ENCODE peak calls at places on chromosomes 12 and 14, in ten cellular contexts. L is heart left ventricle, G is GM12878, E is ovary, C is adrenal gland, P is transverse colon, B is stomach, F is body of pancreas, R is uterus, W is thyroid gland. Z is an unnamed sample.

GRCh38 chr14:94138256-94138655 is 8.9 kb upstream of the IFI27L2 start:
- DNase-seq in F (no peak), C (no peak), B (no peak), W (no peak), R (no peak), E (no peak), G (no peak), P (no peak), L (no peak), Z (no peak)

GRCh38 chr12:31850268-31850667 is 108.9 kb upstream of the RESF1 start:
- DNase-seq in B (no peak), G (no peak), E (no peak), P (no peak), F (no peak), W (no peak), R (no peak), C (no peak), L (no peak), Z (no peak)

GRCh38 chr12:100311317-100311716 is 44.3 kb downstream of the SCYL2 start:
- DNase-seq in P (no peak), E (no peak), L (no peak), F (no peak), W (no peak), C (no peak), B (no peak), R (no peak), G (no peak), Z (no peak)

GRCh38 chr12:48118491-48118890 is 673 bp upstream of the PFKM start:
- DNase-seq in C (peak; percentile 11), L (no peak), R (no peak), P (no peak), B (no peak), E (no peak), W (peak; percentile 40), F (no peak), G (no peak), Z (no peak)

GRCh38 chr12:25089738-25090137 is 105.2 kb downstream of the DNAI7 start:
- DNase-seq in B (peak; percentile 41), L (no peak), R (no peak), P (no peak), W (peak; percentile 9), F (peak; percentile 55), G (no peak), C (no peak), E (no peak), Z (no peak)

GRCh38 chr14:44979740-44980346 is 17.9 kb downstream of the TOGARAM1 start:
- DNase-seq in G (no peak), R (peak; percentile 21), C (peak; percentile 68), L (peak; percentile 65), E (peak; percentile 48), B (peak; percentile 72), F (peak; percentile 25), W (peak; percentile 44), P (no peak), Z (no peak)

GRCh38 chr12:41034686-41035085 is 153.4 kb upstream of the PDZRN4 start:
- DNase-seq in P (no peak), C (no peak), B (no peak), W (no peak), F (no peak), E (peak; percentile 25), L (no peak), R (no peak), G (no peak), Z (no peak)

GRCh38 chr12:79737875-79738718 is 47.3 kb upstream of the PAWR start:
- DNase-seq in G (peak; percentile 16), L (no peak), P (peak; percentile 57), E (peak; percentile 33), R (peak; percentile 36), C (peak; percentile 49), B (peak; percentile 42), F (peak; percentile 65), W (peak; percentile 31), Z (peak; percentile 18)

DNA sequence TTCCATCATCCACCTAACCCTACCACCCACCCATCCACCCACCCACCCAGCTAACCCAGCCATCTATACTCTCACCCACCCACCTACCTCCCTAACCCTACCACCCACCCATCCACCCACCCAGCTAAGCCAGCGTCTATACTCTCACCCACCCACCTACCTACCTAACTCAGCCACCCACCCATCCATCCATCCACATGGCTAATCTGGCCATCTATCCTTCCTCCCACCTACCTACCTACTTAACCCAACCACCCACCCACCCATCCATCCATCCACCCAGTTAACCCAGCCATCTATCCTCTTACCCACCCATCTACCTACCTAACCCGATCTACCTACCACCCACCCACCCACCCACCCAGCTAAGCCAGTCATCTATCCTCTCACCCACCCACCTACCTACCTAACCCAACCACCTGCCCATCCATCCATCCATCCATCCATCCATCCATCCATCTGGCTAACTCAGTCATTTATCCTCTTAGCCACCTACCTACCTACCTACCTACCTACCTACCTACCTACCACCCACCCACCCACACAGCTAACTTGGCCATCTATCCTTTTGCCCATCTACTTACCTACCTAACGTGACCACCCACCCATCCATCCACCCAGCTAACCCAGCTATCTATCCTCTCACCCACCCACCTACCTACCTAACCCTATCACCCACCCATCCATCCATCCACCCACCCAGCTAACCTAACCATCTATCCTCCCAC is 44.1 kb downstream of the RFLNA start:
- DNase-seq in P (no peak), C (no peak), R (no peak), F (no peak), W (no peak), G (no peak), L (no peak), E (no peak), B (no peak), Z (no peak)
- H3K36me3 ChIP-seq in P (peaks cover 45% of the 10 kb centered on the region), C (peaks cover 84% of the 10 kb centered on the region), R (no peaks in the 10 kb centered on the region), F (peaks cover 14% of the 10 kb centered on the region), W (peaks cover 72% of the 10 kb centered on the region), G (peaks cover 3% of the 10 kb centered on the region), L (peaks cover 88% of the 10 kb centered on the region), E (no peaks in the 10 kb centered on the region), B (peaks cover 95% of the 10 kb centered on the region), Z (no peaks in the 10 kb centered on the region)

GRCh38 chr12:95859947-95860850 is 1.4 kb downstream of the SNRPF start:
- DNase-seq in F (no peak), L (no peak), B (no peak), E (no peak), W (no peak), R (no peak), P (no peak), G (no peak), C (no peak), Z (no peak)

GRCh38 chr12:95859344-95859816 is 628 bp downstream of the SNRPF start:
- DNase-seq in G (no peak), F (no peak), R (no peak), P (no peak), E (no peak), B (no peak), W (no peak), L (no peak), C (no peak), Z (no peak)

GRCh38 chr12:95857799-95858198 is 953 bp upstream of the SNRPF start:
- DNase-seq in L (no peak), P (no peak), E (no peak), B (no peak), W (no peak), C (no peak), G (no peak), R (no peak), F (no peak), Z (no peak)

GRCh38 chr12:95857151-95857550 is 1.6 kb upstream of the SNRPF start:
- DNase-seq in G (no peak), F (no peak), P (no peak), R (no peak), W (no peak), B (no peak), L (no peak), E (no peak), C (no peak), Z (no peak)

DNA sequence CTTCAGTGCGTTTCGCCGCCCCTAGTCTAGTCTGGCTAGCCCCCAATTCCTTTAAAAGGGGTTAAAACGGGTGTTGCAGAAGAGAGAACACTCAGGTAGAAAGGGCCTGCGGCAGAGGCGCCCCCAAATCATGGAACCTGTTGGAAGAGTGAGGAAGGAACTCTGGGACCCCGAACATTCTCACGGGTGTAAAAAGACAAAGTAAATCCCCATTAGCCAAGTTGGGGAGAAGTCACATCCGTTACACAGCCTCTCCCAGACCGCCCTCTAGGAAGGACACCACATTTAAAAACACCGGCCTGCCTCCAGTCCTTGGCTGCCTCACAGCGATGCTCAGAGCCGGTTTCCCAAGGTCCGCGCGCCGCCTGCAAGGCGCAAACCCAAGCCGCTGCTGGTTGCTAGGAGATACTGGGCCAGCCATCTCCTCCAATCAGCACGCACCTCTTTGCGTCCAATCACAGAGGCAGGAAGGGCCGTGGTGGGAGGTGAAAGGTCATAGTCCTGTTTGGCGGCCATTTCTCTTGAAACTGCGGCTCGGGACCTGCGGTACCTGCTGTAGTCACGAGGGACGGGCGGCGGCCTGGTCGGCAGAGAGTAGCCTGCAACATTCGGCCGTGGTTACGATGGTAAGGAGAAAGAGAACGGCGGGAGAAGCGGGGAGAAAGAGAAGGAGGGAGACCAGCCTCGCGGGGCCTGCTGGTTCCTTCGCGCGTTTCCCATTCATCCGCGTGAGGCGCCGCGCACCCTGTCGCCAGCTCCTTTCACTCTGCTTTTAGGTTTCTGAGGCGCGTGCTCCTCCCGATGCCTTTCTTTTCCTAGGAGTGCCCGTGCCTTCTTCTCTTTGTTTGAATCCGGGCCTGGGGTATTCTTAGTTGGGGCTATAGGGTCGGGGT is at the start of gene SNRPF:
- DNase-seq in B (peak; percentile 96), L (peak; percentile 94), G (peak; percentile 95), F (peak; percentile 97), E (peak; percentile 96), R (peak; percentile 96), W (peak; percentile 94), C (peak; percentile 98), P (peak; percentile 97), Z (peak; percentile 93)
- TF ChIP-seq POLR2A in B (no peak), L (no peak), G (peak; percentile 93), F (no peak), E (peak; percentile 36), R (no peak), W (no peak), C (no peak), P (peak; percentile 48), Z (no peak)

GRCh38 chr14:22300646-22301045 is 288.4 kb downstream of the DAD1 start:
- DNase-seq in L (no peak), W (no peak), G (no peak), B (no peak), E (no peak), C (no peak), R (no peak), P (no peak), F (no peak), Z (no peak)

GRCh38 chr14:22297376-22297775 is 291.6 kb downstream of the DAD1 start:
- DNase-seq in L (no peak), R (no peak), P (no peak), E (no peak), B (no peak), C (no peak), G (no peak), F (no peak), W (no peak), Z (no peak)

GRCh38 chr14:22291406-22291805 is 297.6 kb downstream of the DAD1 start:
- DNase-seq in L (no peak), G (no peak), C (no peak), P (no peak), W (no peak), B (no peak), R (no peak), E (no peak), F (no peak), Z (no peak)

GRCh38 chr14:22296088-22296487 is 292.9 kb downstream of the DAD1 start:
- DNase-seq in F (no peak), B (no peak), E (no peak), W (no peak), R (no peak), C (no peak), G (no peak), L (no peak), P (no peak), Z (no peak)

DNA sequence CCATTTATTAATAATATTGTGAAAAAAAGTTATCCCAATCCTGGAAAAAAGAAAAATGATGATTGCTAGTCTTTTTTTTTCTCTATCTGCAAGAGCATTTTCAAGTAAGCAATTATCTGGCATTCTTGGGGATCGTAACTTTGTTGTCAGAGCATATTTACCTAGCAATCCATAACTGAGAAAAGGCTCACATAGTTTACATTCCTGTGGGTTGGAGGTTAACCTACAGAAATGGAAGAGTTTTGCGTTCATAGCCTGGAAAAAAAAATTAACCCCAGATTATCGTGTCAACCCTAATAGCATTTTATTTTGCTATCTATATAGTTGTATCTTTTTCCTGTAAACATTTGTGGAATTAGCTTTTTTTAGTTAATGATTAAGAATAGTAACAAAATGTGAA is 292.3 kb downstream of the DAD1 start:
- DNase-seq in C (no peak), B (no peak), L (no peak), R (no peak), F (no peak), E (no peak), W (no peak), P (no peak), G (no peak), Z (no peak)
- H3K4me3 ChIP-seq in C (no peak overlapping the region), B (no peak overlapping the region), L (no peak overlapping the region), R (no peak overlapping the region), F (no peak overlapping the region), E (no peak overlapping the region), W (no peak overlapping the region), P (no peak overlapping the region), G (no peak overlapping the region), Z (no peak overlapping the region)

GRCh38 chr14:24103451-24103850 is 9.3 kb downstream of the PCK2 start:
- DNase-seq in G (no peak), F (no peak), L (no peak), W (no peak), C (no peak), P (no peak), B (no peak), R (no peak), E (no peak), Z (no peak)
- H3K36me3 ChIP-seq in G (peaks cover 11% of the 10 kb centered on the region), F (no peaks in the 10 kb centered on the region), L (no peaks in the 10 kb centered on the region), W (no peaks in the 10 kb centered on the region), C (peaks cover 4% of the 10 kb centered on the region), P (peaks cover 9% of the 10 kb centered on the region), B (peaks cover 53% of the 10 kb centered on the region), R (no peaks in the 10 kb centered on the region), E (no peaks in the 10 kb centered on the region), Z (peaks cover 54% of the 10 kb centered on the region)

Z was measured in Peyer's patch.